ENCODE peak calls at places on chromosome 22, in nine cellular contexts. One of them, this sample, is unnamed.

GRCh38 chr22:49141761-49142160 is 685.9 kb downstream of the BRD1 start:
- DNase-seq in PC-3: no peak
- DNase-seq in choroid plexus epithelial cell: no peak
- DNase-seq in epithelial cell of esophagus: no peak
- DNase-seq in Caco-2: no peak
- DNase-seq in cardiac muscle cell: no peak
- DNase-seq in endothelial cell of umbilical vein: no peak
- DNase-seq in AG09309: no peak
- DNase-seq in astrocyte of the spinal cord: no peak
- DNase-seq in this sample: no peak

GRCh38 chr22:28920757-28921584 is 37.6 kb downstream of the ZNRF3 start:
- DNase-seq in Caco-2: no peak
- DNase-seq in AG09309: no peak
- DNase-seq in choroid plexus epithelial cell: no peak
- DNase-seq in PC-3: no peak
- DNase-seq in epithelial cell of esophagus: no peak
- DNase-seq in endothelial cell of umbilical vein: no peak
- DNase-seq in cardiac muscle cell: no peak
- DNase-seq in astrocyte of the spinal cord: no peak
- DNase-seq in this sample: no peak

GRCh38 chr22:35752172-35752832 is 34.6 kb downstream of the APOL5 start:
- DNase-seq in cardiac muscle cell: no peak
- DNase-seq in epithelial cell of esophagus: no peak
- DNase-seq in Caco-2: no peak
- DNase-seq in AG09309: no peak
- DNase-seq in PC-3: no peak
- DNase-seq in endothelial cell of umbilical vein: peak; percentile 48
- DNase-seq in choroid plexus epithelial cell: peak; percentile 13
- DNase-seq in astrocyte of the spinal cord: no peak
- DNase-seq in this sample: no peak

GRCh38 chr22:40694409-40694808 is 15.1 kb downstream of the MCHR1 start:
- DNase-seq in choroid plexus epithelial cell: no peak
- DNase-seq in endothelial cell of umbilical vein: no peak
- DNase-seq in epithelial cell of esophagus: no peak
- DNase-seq in PC-3: no peak
- DNase-seq in AG09309: no peak
- DNase-seq in Caco-2: no peak
- DNase-seq in astrocyte of the spinal cord: no peak
- DNase-seq in cardiac muscle cell: no peak
- DNase-seq in this sample: peak; percentile 72

GRCh38 chr22:38034278-38034882 is 22.8 kb upstream of the PICK1 start:
- DNase-seq in astrocyte of the spinal cord: peak; percentile 88
- DNase-seq in endothelial cell of umbilical vein: peak; percentile 77
- DNase-seq in choroid plexus epithelial cell: peak; percentile 95
- DNase-seq in PC-3: peak; percentile 74
- DNase-seq in cardiac muscle cell: peak; percentile 95
- DNase-seq in AG09309: peak; percentile 55
- DNase-seq in epithelial cell of esophagus: peak; percentile 90
- DNase-seq in Caco-2: no peak
- DNase-seq in this sample: no peak

GRCh38 chr22:27670701-27671412 is 130.7 kb downstream of the MN1 start:
- DNase-seq in Caco-2: peak; percentile 97
- DNase-seq in choroid plexus epithelial cell: no peak
- DNase-seq in endothelial cell of umbilical vein: peak; percentile 13
- DNase-seq in AG09309: no peak
- DNase-seq in PC-3: peak; percentile 32
- DNase-seq in astrocyte of the spinal cord: no peak
- DNase-seq in cardiac muscle cell: peak; percentile 44
- DNase-seq in epithelial cell of esophagus: no peak
- DNase-seq in this sample: no peak

GRCh38 chr22:31556627-31557203 is 60.4 kb downstream of the SFI1 start:
- DNase-seq in Caco-2: no peak
- DNase-seq in epithelial cell of esophagus: peak; percentile 36
- DNase-seq in astrocyte of the spinal cord: peak; percentile 45
- DNase-seq in cardiac muscle cell: peak; percentile 64
- DNase-seq in PC-3: peak; percentile 58
- DNase-seq in endothelial cell of umbilical vein: peak; percentile 53
- DNase-seq in AG09309: no peak
- DNase-seq in choroid plexus epithelial cell: peak; percentile 73
- DNase-seq in this sample: no peak

GRCh38 chr22:37892566-37893338 is 13.3 kb upstream of the MICALL1 start:
- DNase-seq in AG09309: no peak
- DNase-seq in Caco-2: no peak
- DNase-seq in endothelial cell of umbilical vein: no peak
- DNase-seq in choroid plexus epithelial cell: no peak
- DNase-seq in cardiac muscle cell: peak; percentile 38
- DNase-seq in epithelial cell of esophagus: no peak
- DNase-seq in PC-3: no peak
- DNase-seq in astrocyte of the spinal cord: no peak
- DNase-seq in this sample: no peak

GRCh38 chr22:35642305-35642741 is 5.9 kb upstream of the APOL6 start:
- DNase-seq in astrocyte of the spinal cord: no peak
- DNase-seq in AG09309: no peak
- DNase-seq in endothelial cell of umbilical vein: no peak
- DNase-seq in PC-3: no peak
- DNase-seq in Caco-2: no peak
- DNase-seq in epithelial cell of esophagus: no peak
- DNase-seq in choroid plexus epithelial cell: no peak
- DNase-seq in cardiac muscle cell: peak; percentile 23
- DNase-seq in this sample: no peak

GRCh38 chr22:27883656-27884350 is 35.3 kb downstream of the PITPNB start:
- DNase-seq in PC-3: no peak
- DNase-seq in cardiac muscle cell: no peak
- DNase-seq in endothelial cell of umbilical vein: no peak
- DNase-seq in astrocyte of the spinal cord: no peak
- DNase-seq in AG09309: no peak
- DNase-seq in choroid plexus epithelial cell: no peak
- DNase-seq in Caco-2: no peak
- DNase-seq in epithelial cell of esophagus: peak; percentile 34
- DNase-seq in this sample: no peak

GRCh38 chr22:30882974-30883533 is 85.5 kb downstream of the MORC2 start:
- DNase-seq in astrocyte of the spinal cord: no peak
- DNase-seq in choroid plexus epithelial cell: no peak
- DNase-seq in endothelial cell of umbilical vein: no peak
- DNase-seq in cardiac muscle cell: no peak
- DNase-seq in Caco-2: no peak
- DNase-seq in epithelial cell of esophagus: no peak
- DNase-seq in AG09309: no peak
- DNase-seq in PC-3: no peak
- DNase-seq in this sample: no peak

GRCh38 chr22:24323695-24324094 is 53.1 kb downstream of the SPECC1L start:
- DNase-seq in cardiac muscle cell: no peak
- DNase-seq in AG09309: no peak
- DNase-seq in astrocyte of the spinal cord: no peak
- DNase-seq in choroid plexus epithelial cell: no peak
- DNase-seq in epithelial cell of esophagus: no peak
- DNase-seq in endothelial cell of umbilical vein: peak; percentile 12
- DNase-seq in PC-3: no peak
- DNase-seq in Caco-2: no peak
- DNase-seq in this sample: no peak

GRCh38 chr22:29260031-29260560 is 7.7 kb downstream of the RHBDD3 start:
- DNase-seq in astrocyte of the spinal cord: no peak
- DNase-seq in epithelial cell of esophagus: no peak
- DNase-seq in cardiac muscle cell: no peak
- DNase-seq in Caco-2: no peak
- DNase-seq in AG09309: no peak
- DNase-seq in endothelial cell of umbilical vein: no peak
- DNase-seq in choroid plexus epithelial cell: no peak
- DNase-seq in PC-3: no peak
- DNase-seq in this sample: no peak

GRCh38 chr22:26974914-26975313 is 317.5 kb downstream of the MIAT start:
- DNase-seq in epithelial cell of esophagus: no peak
- DNase-seq in Caco-2: no peak
- DNase-seq in cardiac muscle cell: no peak
- DNase-seq in astrocyte of the spinal cord: no peak
- DNase-seq in AG09309: no peak
- DNase-seq in choroid plexus epithelial cell: no peak
- DNase-seq in PC-3: no peak
- DNase-seq in endothelial cell of umbilical vein: no peak
- DNase-seq in this sample: no peak

GRCh38 chr22:29706493-29706892 is 13.3 kb upstream of the CABP7 start:
- DNase-seq in cardiac muscle cell: no peak
- DNase-seq in choroid plexus epithelial cell: no peak
- DNase-seq in Caco-2: no peak
- DNase-seq in PC-3: no peak
- DNase-seq in AG09309: no peak
- DNase-seq in endothelial cell of umbilical vein: no peak
- DNase-seq in epithelial cell of esophagus: no peak
- DNase-seq in astrocyte of the spinal cord: no peak
- DNase-seq in this sample: no peak

GRCh38 chr22:20781272-20781990 is 7.5 kb downstream of the SERPIND1 start:
- DNase-seq in PC-3: peak; percentile 63
- DNase-seq in endothelial cell of umbilical vein: no peak
- DNase-seq in choroid plexus epithelial cell: peak; percentile 39
- DNase-seq in AG09309: no peak
- DNase-seq in astrocyte of the spinal cord: no peak
- DNase-seq in Caco-2: no peak
- DNase-seq in epithelial cell of esophagus: peak; percentile 81
- DNase-seq in cardiac muscle cell: peak; percentile 30
- DNase-seq in this sample: no peak

GRCh38 chr22:46538816-46539163 is 1.4 kb upstream of the CELSR1 start:
- DNase-seq in cardiac muscle cell: peak; percentile 61
- DNase-seq in epithelial cell of esophagus: peak; percentile 83
- DNase-seq in endothelial cell of umbilical vein: no peak
- DNase-seq in astrocyte of the spinal cord: no peak
- DNase-seq in Caco-2: peak; percentile 32
- DNase-seq in choroid plexus epithelial cell: peak; percentile 28
- DNase-seq in PC-3: peak; percentile 54
- DNase-seq in AG09309: no peak
- DNase-seq in this sample: no peak
- H3K4me3 ChIP-seq in cardiac muscle cell: peak overlapping the region; percentile 90
- H3K4me3 ChIP-seq in epithelial cell of esophagus: peak overlapping the region; percentile 71
- H3K4me3 ChIP-seq in endothelial cell of umbilical vein: no peak overlapping the region
- H3K4me3 ChIP-seq in astrocyte of the spinal cord: peak overlapping the region; percentile 46
- H3K4me3 ChIP-seq in Caco-2: peak overlapping the region; percentile 62
- H3K4me3 ChIP-seq in choroid plexus epithelial cell: peak overlapping the region; percentile 24
- H3K4me3 ChIP-seq in PC-3: peak overlapping the region; percentile 81
- H3K4me3 ChIP-seq in AG09309: peak overlapping the region; percentile 54
- H3K4me3 ChIP-seq in this sample: no peak overlapping the region

DNA sequence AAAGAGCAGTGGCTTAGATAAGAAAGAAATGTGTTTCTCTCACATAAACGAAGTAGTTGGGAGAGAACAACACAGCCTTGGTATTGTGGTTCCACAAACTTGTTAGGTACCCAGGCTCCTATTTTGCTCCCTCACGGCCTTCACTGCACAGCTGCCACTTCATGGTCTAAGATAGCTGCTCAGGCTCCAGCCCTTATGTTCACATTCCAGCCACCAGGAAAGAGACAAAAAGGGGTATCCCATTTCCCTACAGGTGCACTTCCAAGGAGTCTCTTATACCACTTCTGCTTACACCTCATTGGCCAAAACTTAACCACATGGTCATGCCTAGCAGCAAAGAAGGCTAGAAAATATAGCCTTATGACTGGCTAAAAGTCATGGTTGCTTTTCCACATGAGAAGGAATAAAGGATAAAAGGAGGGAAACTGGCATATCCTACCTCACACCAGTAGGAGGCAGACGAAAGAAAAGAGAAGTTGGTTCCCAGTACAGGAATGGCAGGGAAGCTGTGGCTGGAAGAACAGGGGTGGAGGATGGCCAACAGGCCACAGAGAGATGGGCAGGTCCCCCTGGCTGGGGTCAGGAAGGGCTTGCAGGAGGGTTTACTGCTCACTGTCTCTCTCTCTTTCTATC is 5.4 kb upstream of the HDHD5 start:
- DNase-seq in endothelial cell of umbilical vein: no peak
- DNase-seq in Caco-2: no peak
- DNase-seq in epithelial cell of esophagus: no peak
- DNase-seq in AG09309: no peak
- DNase-seq in PC-3: no peak
- DNase-seq in choroid plexus epithelial cell: peak; percentile 10
- DNase-seq in astrocyte of the spinal cord: no peak
- DNase-seq in cardiac muscle cell: no peak
- DNase-seq in this sample: no peak
- TF ChIP-seq CTCF in endothelial cell of umbilical vein: peak; percentile 15
- TF ChIP-seq CTCF in Caco-2: no peak
- TF ChIP-seq CTCF in epithelial cell of esophagus: no peak
- TF ChIP-seq CTCF in AG09309: peak; percentile 8
- TF ChIP-seq CTCF in PC-3: peak; percentile 34
- TF ChIP-seq CTCF in choroid plexus epithelial cell: peak; percentile 25
- TF ChIP-seq CTCF in astrocyte of the spinal cord: peak; percentile 24
- TF ChIP-seq CTCF in cardiac muscle cell: peak; percentile 23
- TF ChIP-seq CTCF in this sample: no peak

DNA sequence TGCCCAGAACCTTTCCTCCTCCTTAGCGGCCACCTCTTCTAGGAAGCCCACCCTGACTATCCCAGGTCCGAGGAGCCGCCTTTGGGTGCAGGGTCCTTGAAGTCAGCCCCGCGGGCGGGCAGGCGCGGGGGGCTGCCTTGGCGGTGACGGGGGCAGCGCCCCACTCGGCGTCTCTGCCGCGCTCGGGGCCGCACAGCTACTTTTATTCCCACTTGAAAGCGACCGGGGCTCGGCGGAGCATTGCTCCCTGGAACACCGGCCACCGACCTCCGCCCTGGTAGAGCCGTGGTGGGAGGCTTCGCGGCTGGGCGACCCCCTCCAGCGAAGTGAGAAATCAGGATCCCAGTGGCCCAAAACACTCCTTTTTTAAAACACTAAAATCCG is 823 bp upstream of the MAPK11 start:
- DNase-seq in PC-3: no peak
- DNase-seq in astrocyte of the spinal cord: no peak
- DNase-seq in cardiac muscle cell: no peak
- DNase-seq in epithelial cell of esophagus: no peak
- DNase-seq in choroid plexus epithelial cell: no peak
- DNase-seq in Caco-2: no peak
- DNase-seq in AG09309: no peak
- DNase-seq in endothelial cell of umbilical vein: no peak
- DNase-seq in this sample: no peak
- H3K4me3 ChIP-seq in PC-3: peak overlapping the region; percentile 68
- H3K4me3 ChIP-seq in astrocyte of the spinal cord: peak overlapping the region; percentile 47
- H3K4me3 ChIP-seq in cardiac muscle cell: peak overlapping the region; percentile 20
- H3K4me3 ChIP-seq in epithelial cell of esophagus: peak overlapping the region; percentile 45
- H3K4me3 ChIP-seq in choroid plexus epithelial cell: peak overlapping the region; percentile 62
- H3K4me3 ChIP-seq in Caco-2: peak overlapping the region; percentile 45
- H3K4me3 ChIP-seq in AG09309: peak overlapping the region; percentile 59
- H3K4me3 ChIP-seq in endothelial cell of umbilical vein: peak overlapping the region; percentile 30
- H3K4me3 ChIP-seq in this sample: peak overlapping the region; percentile 50

DNA sequence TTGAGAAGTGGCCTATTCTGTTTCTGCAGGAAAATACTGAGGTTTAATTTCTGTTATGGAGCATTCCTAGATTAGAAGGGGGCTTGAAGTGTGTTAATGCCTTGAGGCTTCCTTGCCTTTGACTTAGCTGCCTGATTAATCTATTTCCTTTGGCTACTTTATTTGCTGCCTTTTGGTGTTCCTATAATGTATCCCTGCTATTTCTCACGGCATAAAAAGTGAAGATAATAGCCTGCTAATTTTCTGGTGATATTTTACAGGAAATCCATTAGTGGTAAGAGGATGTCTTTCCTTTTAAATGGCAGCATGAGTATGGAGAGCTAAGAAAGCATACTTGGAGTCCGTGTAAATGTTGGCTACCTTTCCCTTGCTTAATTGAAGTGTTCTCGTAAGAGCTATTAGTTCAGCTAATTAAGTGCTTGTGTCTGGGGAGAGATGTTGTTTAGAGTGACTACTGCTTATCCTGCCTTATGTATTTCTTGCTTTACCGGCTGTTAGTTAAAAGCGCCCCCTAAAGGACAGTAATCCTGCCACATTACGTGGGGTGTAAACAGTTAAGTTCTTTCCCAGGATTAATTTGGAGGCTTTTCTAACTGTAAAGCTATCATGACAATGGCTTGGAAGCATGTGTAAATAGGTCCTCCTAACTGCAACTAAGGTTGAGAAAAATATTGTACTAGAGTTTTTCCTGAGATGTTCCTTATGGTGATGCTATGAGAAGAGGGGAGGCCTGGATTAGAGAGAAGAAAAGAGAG is 45.6 kb downstream of the ZNF280B start:
- DNase-seq in Caco-2: no peak
- DNase-seq in astrocyte of the spinal cord: no peak
- DNase-seq in endothelial cell of umbilical vein: peak; percentile 2
- DNase-seq in cardiac muscle cell: peak; percentile 4
- DNase-seq in epithelial cell of esophagus: peak; percentile 21
- DNase-seq in AG09309: no peak
- DNase-seq in PC-3: peak; percentile 30
- DNase-seq in choroid plexus epithelial cell: peak; percentile 21
- DNase-seq in this sample: no peak
- TF ChIP-seq CTCF in Caco-2: no peak
- TF ChIP-seq CTCF in astrocyte of the spinal cord: peak; percentile 34
- TF ChIP-seq CTCF in endothelial cell of umbilical vein: no peak
- TF ChIP-seq CTCF in cardiac muscle cell: peak; percentile 37
- TF ChIP-seq CTCF in epithelial cell of esophagus: peak; percentile 17
- TF ChIP-seq CTCF in AG09309: no peak
- TF ChIP-seq CTCF in PC-3: peak; percentile 57
- TF ChIP-seq CTCF in choroid plexus epithelial cell: peak; percentile 53
- TF ChIP-seq CTCF in this sample: peak; percentile 34

This sample was measured in LNCaP clone FGC.